ENCODE peak calls at places on chromosomes 1 and 21, in seven cellular contexts. B, V, Y, H, L, A and E are unnamed samples.

GRCh38 chr1:185537601-185538000 is 196.6 kb upstream of the HMCN1 start:
- DNase-seq in A (no peak), Y (no peak), H (no peak), L (no peak), B (no peak), V (no peak), E (no peak)

GRCh38 chr1:50275564-50275963 is 147.7 kb downstream of the DMRTA2 start:
- DNase-seq in H (no peak), L (no peak), A (peak; percentile 31), V (no peak), Y (no peak), B (no peak), E (no peak)

GRCh38 chr1:41749992-41750745 is 168.6 kb downstream of the HIVEP3 start:
- DNase-seq in Y (no peak), V (no peak), L (no peak), B (no peak), H (no peak), A (no peak), E (no peak)

GRCh38 chr1:85888961-85889360 is 180.7 kb upstream of the ZNHIT6 start:
- DNase-seq in L (no peak), B (no peak), A (no peak), V (no peak), Y (no peak), H (no peak), E (no peak)

GRCh38 chr1:28326505-28326904 is 2.3 kb upstream of the MED18 start:
- DNase-seq in L (no peak), H (no peak), V (no peak), Y (no peak), A (no peak), B (no peak), E (no peak)

GRCh38 chr1:6602669-6603423 is at the start of gene KLHL21:
- DNase-seq in B (peak; percentile 87), L (peak; percentile 86), V (peak; percentile 93), Y (peak; percentile 86), A (peak; percentile 93), H (peak; percentile 89), E (peak; percentile 92)

GRCh38 chr1:11027316-11027715 is 14.9 kb downstream of the TARDBP start:
- DNase-seq in L (no peak), Y (no peak), A (no peak), H (no peak), B (no peak), V (no peak), E (no peak)

GRCh38 chr1:162319510-162320160 is 57.0 kb downstream of the SPATA46 start:
- DNase-seq in V (no peak), L (peak; percentile 16), A (no peak), B (no peak), H (no peak), Y (peak; percentile 85), E (no peak)

GRCh38 chr1:117928881-117929339 is 511 bp downstream of the GDAP2 start:
- DNase-seq in L (peak; percentile 63), V (peak; percentile 58), B (peak; percentile 41), Y (peak; percentile 61), H (peak; percentile 62), A (peak; percentile 33), E (peak; percentile 69)

GRCh38 chr1:46244656-46245371 is 2.7 kb upstream of the RAD54L start:
- DNase-seq in L (peak; percentile 5), A (peak; percentile 68), V (no peak), H (no peak), Y (peak; percentile 6), B (no peak), E (no peak)

GRCh38 chr1:107339775-107340174 is 198.9 kb downstream of the NTNG1 start:
- DNase-seq in A (peak; percentile 24), V (no peak), H (no peak), L (no peak), Y (no peak), B (no peak), E (no peak)

GRCh38 chr1:67853704-67854103 is 20.4 kb upstream of the GNG12 start:
- DNase-seq in A (peak; percentile 83), Y (peak; percentile 88), V (peak; percentile 45), L (peak; percentile 86), H (peak; percentile 43), B (no peak), E (peak; percentile 73)

GRCh38 chr21:46195595-46196195 is 11.4 kb upstream of the SPATC1L start:
- DNase-seq in A (no peak), H (peak; percentile 4), V (no peak), L (no peak), B (no peak), Y (no peak), E (peak; percentile 25)

GRCh38 chr1:193472838-193473398 is 286.5 kb upstream of the B3GALT2 start:
- DNase-seq in B (no peak), V (no peak), Y (no peak), L (no peak), A (no peak), H (no peak), E (no peak)

GRCh38 chr21:43810505-43811261 is 21.3 kb downstream of the RRP1 start:
- DNase-seq in Y (peak; percentile 34), L (peak; percentile 44), A (peak; percentile 80), B (peak; percentile 90), V (peak; percentile 83), H (peak; percentile 88), E (peak; percentile 91)

GRCh38 chr1:156115514-156116374 is 1.2 kb downstream of the LMNA start:
- DNase-seq in B (no peak), L (peak; percentile 65), A (peak; percentile 52), H (peak; percentile 73), V (peak; percentile 71), Y (peak; percentile 56), E (peak; percentile 79)

GRCh38 chr1:59570524-59570923 is 244.2 kb upstream of the HOOK1 start:
- DNase-seq in V (no peak), H (no peak), A (no peak), Y (peak; percentile 38), B (peak; percentile 38), L (peak; percentile 43), E (no peak)

GRCh38 chr1:64038965-64039926 is 164.2 kb upstream of the UBE2U start:
- DNase-seq in L (peak; percentile 100), H (peak; percentile 38), V (peak; percentile 33), B (no peak), A (peak; percentile 11), Y (peak; percentile 99), E (peak; percentile 10)

GRCh38 chr1:167198518-167199133 is 22.1 kb upstream of the POU2F1 start:
- DNase-seq in B (no peak), Y (no peak), H (no peak), A (no peak), L (no peak), V (no peak), E (no peak)

GRCh38 chr1:100643430-100644196 is 75.9 kb upstream of the VCAM1 start:
- DNase-seq in L (peak; percentile 58), V (no peak), H (peak; percentile 21), B (no peak), A (no peak), Y (peak; percentile 61), E (no peak)

GRCh38 chr1:28161770-28162550 is 14.5 kb downstream of the PTAFR start:
- DNase-seq in Y (no peak), B (no peak), H (no peak), A (no peak), L (no peak), V (no peak), E (no peak)

GRCh38 chr1:19710825-19711611 is 46.3 kb downstream of the HTR6 start:
- DNase-seq in L (no peak), H (no peak), V (no peak), B (no peak), A (no peak), Y (no peak), E (no peak)

GRCh38 chr1:224666911-224667310 is 50.8 kb downstream of the CNIH3 start:
- DNase-seq in B (no peak), Y (no peak), H (no peak), A (peak; percentile 35), L (no peak), V (no peak), E (no peak)

GRCh38 chr1:182185822-182186756 is 124.6 kb upstream of the ZNF648 start:
- DNase-seq in Y (peak; percentile 96), H (no peak), A (peak; percentile 57), V (no peak), B (no peak), L (peak; percentile 47), E (no peak)

DNA sequence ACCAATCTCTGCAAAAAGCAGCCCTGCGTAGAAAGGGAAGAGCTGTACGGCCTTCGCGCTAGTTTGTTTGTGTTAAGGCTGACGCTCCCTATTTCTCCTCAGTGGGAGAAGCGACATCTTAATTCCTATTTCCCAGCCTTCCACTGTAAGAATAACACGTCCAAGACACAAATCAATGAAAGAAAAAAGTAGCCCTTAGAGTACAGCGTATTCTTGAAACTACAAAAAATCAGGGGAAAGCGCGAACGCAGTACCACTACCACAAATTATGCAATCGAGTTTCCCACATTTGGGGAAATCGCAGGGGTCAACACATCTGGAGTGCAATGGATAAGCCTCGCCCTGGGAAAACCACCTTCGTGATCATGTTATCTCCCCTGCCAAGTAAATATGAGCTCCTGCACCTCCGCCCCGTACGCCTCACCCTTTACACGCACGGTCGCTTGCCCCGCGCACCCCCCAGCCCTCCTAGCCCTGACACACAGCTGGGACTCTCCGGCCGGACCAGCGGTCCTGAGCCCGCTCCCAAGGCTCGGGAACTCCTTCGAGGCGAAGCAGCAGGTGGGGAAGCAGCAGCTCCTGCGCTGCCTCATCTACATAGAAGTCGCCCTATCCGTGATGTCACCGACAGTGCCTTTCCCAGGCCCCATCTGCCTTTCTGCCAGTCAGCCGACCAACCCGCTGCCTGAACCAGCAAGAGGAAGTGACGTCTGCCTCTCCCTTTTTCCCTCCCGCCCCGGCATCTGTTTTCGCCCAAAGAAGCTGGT is 94.7 kb downstream of the PPIAL4G start:
- DNase-seq in A (peak; percentile 80), V (peak; percentile 89), B (peak; percentile 89), L (peak; percentile 91), H (peak; percentile 92), Y (peak; percentile 92), E (peak; percentile 90)
- TF ChIP-seq CTCF in A (no peak), V (no peak), B (no peak), L (no peak), H (no peak), Y (no peak), E (no peak)

DNA sequence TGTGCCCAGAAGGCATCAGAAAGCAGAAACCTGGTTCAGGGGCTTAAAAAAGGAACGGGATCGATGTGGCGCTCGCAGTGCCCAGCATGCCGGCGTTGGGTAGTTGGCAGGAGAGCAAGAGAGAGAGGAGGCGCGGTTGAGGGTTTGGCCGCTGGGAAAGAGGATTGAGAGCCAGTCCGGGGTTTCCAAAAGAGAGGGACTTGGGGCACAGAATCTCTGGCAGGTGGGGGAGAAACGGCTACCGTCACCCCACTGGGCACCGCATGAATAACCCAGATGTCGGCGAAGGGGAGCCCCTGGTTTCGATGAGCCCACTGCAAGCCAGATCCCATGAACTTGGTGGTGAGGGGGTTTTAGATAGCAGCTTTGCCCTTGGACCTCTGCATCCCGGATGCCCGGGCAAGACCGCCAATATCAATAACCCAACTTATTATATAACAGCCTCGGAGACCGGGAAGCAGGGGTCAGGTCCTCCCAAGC is 60.4 kb upstream of the ACOT11 start:
- DNase-seq in B (no peak), L (no peak), A (no peak), H (peak; percentile 53), Y (no peak), V (peak; percentile 31), E (peak; percentile 53)
- H3K4me1 ChIP-seq in B (peaks cover 34% of the 10 kb centered on the region), L (peaks cover 14% of the 10 kb centered on the region), A (peaks cover 41% of the 10 kb centered on the region), H (no peaks in the 10 kb centered on the region), Y (peaks cover 7% of the 10 kb centered on the region), V (peaks cover 29% of the 10 kb centered on the region), E (peaks cover 28% of the 10 kb centered on the region)

GRCh38 chr1:52552505-52553371 is at the start of gene TUT4:
- DNase-seq in H (peak; percentile 74), V (peak; percentile 85), B (peak; percentile 73), L (peak; percentile 75), Y (peak; percentile 78), A (peak; percentile 95), E (peak; percentile 77)
- TF ChIP-seq CTCF in H (no peak), V (no peak), B (peak; percentile 8), L (peak; percentile 10), Y (no peak), A (no peak), E (no peak)

GRCh38 chr1:91645031-91645430 is 144.4 kb downstream of the CDC7 start:
- DNase-seq in H (no peak), V (no peak), B (no peak), L (peak; percentile 8), Y (peak; percentile 56), A (no peak), E (no peak)
- H3K4me1 ChIP-seq in H (no peaks in the 10 kb centered on the region), V (no peaks in the 10 kb centered on the region), B (peaks cover 8% of the 10 kb centered on the region), L (peaks cover 2% of the 10 kb centered on the region), Y (peaks cover 1% of the 10 kb centered on the region), A (no peaks in the 10 kb centered on the region), E (no peaks in the 10 kb centered on the region)